ENCODE peak calls at places on chromosomes 4 and X, in seven cellular contexts. P, J, G, S, Z, F and B are unnamed samples.

GRCh38 chr4:40557741-40558140 is 71.9 kb downstream of the RBM47 start:
- DNase-seq in J (no peak), G (no peak), F (no peak), P (no peak), S (no peak), Z (no peak), B (no peak)

GRCh38 chrX:43627669-43628068 is 28.4 kb upstream of the MAOA start:
- DNase-seq in J (no peak), P (no peak), F (no peak), G (no peak), Z (no peak), S (no peak), B (no peak)

GRCh38 chr4:2930821-2931764 is 32.1 kb downstream of the NOP14 start:
- DNase-seq in F (no peak), Z (no peak), G (peak), P (no peak), S (peak), J (peak), B (no peak)

GRCh38 chr4:186700746-186701145 is 22.9 kb downstream of the FAT1 start:
- DNase-seq in G (no peak), Z (no peak), P (peak), J (no peak), F (no peak), S (no peak), B (no peak)

GRCh38 chr4:34615315-34615714 is 1629.0 kb downstream of the ARAP2 start:
- DNase-seq in F (no peak), P (no peak), G (no peak), J (no peak), S (peak), Z (no peak), B (no peak)

GRCh38 chr4:80268081-80268823 is 1.8 kb downstream of the FGF5 start:
- DNase-seq in J (no peak), P (no peak), Z (no peak), S (no peak), G (no peak), F (no peak), B (no peak)

GRCh38 chr4:37722000-37722638 is 35.9 kb upstream of the RELL1 start:
- DNase-seq in F (no peak), G (no peak), P (no peak), S (no peak), J (no peak), Z (no peak), B (no peak)

GRCh38 chrX:134936542-134936941 is 54.2 kb upstream of the SMIM10 start:
- DNase-seq in P (peak), J (no peak), F (no peak), S (no peak), Z (no peak), G (no peak), B (no peak)

GRCh38 chrX:153662266-153662665 is 11.3 kb downstream of the PNCK start:
- DNase-seq in P (no peak), Z (peak), G (peak), S (peak), J (peak), F (no peak), B (no peak)

GRCh38 chrX:39416547-39417262 is 615.4 kb downstream of the MID1IP1 start:
- DNase-seq in P (no peak), F (no peak), S (no peak), G (no peak), J (no peak), Z (no peak), B (no peak)

GRCh38 chr4:37243061-37243460 is 1.5 kb upstream of the NWD2 start:
- DNase-seq in S (no peak), F (no peak), P (no peak), G (no peak), Z (no peak), J (peak), B (no peak)

GRCh38 chr4:136651278-136651667 is 881.0 kb downstream of the PCDH18 start:
- DNase-seq in P (no peak), S (no peak), F (no peak), Z (no peak), G (no peak), J (no peak), B (no peak)

GRCh38 chrX:33207056-33207455 is 4.3 kb downstream of the DMD start:
- DNase-seq in S (no peak), J (no peak), G (no peak), F (no peak), Z (no peak), P (no peak), B (no peak)

GRCh38 chr4:61162116-61162515 is 38.0 kb upstream of the ADGRL3 start:
- DNase-seq in P (no peak), Z (no peak), G (no peak), S (no peak), F (no peak), J (no peak), B (no peak)

GRCh38 chrX:77014655-77015377 is 432.4 kb upstream of the FGF16 start:
- DNase-seq in Z (peak), G (no peak), S (no peak), J (no peak), F (no peak), P (peak), B (no peak)

GRCh38 chr4:183571350-183572076 is 66.7 kb downstream of the ING2 start:
- DNase-seq in S (peak), Z (no peak), G (peak), J (peak), P (no peak), F (no peak), B (no peak)

GRCh38 chrX:40169193-40170086 is 71.7 kb upstream of the BCOR start:
- DNase-seq in Z (peak), F (no peak), P (peak), J (peak), G (peak), S (peak), B (no peak)

GRCh38 chrX:110210417-110211139 is 107.3 kb downstream of the AMMECR1 start:
- DNase-seq in Z (no peak), G (no peak), P (peak), F (peak), J (no peak), S (no peak), B (peak)

GRCh38 chrX:103254171-103254824 is 657 bp downstream of the TCEAL8 start:
- DNase-seq in G (peak), S (peak), Z (peak), F (no peak), J (peak), P (no peak), B (no peak)

GRCh38 chr4:87657525-87657924 is 7.4 kb downstream of the DMP1 start:
- DNase-seq in P (peak), F (peak), G (no peak), J (no peak), Z (peak), S (no peak), B (no peak)

GRCh38 chrX:43745938-43746721 is 90.0 kb downstream of the MAOA start:
- DNase-seq in S (no peak), J (no peak), Z (no peak), F (no peak), G (no peak), P (no peak), B (no peak)

GRCh38 chr4:120443111-120443510 is 376.5 kb upstream of the MAD2L1 start:
- DNase-seq in P (no peak), J (no peak), G (no peak), S (no peak), Z (no peak), F (no peak), B (no peak)

GRCh38 chrX:151852294-151852693 is 60.4 kb upstream of the MAGEA4 start:
- DNase-seq in P (no peak), J (peak), Z (no peak), S (no peak), F (no peak), G (no peak), B (no peak)
- TF ChIP-seq CTCF in P (no peak), J (no peak), Z (peak), S (no peak), F (no peak), G (no peak), B (no peak)

DNA sequence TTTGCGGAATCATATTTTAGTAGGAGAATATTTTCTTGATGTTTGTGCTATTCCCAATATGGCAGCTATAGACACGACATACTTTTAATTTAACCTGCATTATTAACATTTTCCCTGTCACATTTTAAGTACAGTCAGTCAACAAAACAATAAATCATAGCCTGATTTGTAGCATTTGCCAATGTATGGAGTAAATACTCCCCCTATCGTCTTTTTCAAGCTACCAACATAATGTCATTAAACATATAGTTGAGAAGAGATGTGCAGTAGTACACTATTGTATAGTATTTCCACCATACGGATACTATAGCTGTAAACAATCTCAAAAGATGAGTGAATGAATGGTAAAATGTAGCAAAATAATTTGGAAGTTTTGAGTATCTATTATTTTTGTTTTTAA is 303.7 kb upstream of the MAGEB2 start:
- DNase-seq in J (no peak), F (no peak), Z (peak), G (no peak), S (no peak), P (no peak), B (no peak)
- TF ChIP-seq CTCF in J (no peak), F (no peak), Z (peak), G (no peak), S (no peak), P (no peak), B (peak)

DNA sequence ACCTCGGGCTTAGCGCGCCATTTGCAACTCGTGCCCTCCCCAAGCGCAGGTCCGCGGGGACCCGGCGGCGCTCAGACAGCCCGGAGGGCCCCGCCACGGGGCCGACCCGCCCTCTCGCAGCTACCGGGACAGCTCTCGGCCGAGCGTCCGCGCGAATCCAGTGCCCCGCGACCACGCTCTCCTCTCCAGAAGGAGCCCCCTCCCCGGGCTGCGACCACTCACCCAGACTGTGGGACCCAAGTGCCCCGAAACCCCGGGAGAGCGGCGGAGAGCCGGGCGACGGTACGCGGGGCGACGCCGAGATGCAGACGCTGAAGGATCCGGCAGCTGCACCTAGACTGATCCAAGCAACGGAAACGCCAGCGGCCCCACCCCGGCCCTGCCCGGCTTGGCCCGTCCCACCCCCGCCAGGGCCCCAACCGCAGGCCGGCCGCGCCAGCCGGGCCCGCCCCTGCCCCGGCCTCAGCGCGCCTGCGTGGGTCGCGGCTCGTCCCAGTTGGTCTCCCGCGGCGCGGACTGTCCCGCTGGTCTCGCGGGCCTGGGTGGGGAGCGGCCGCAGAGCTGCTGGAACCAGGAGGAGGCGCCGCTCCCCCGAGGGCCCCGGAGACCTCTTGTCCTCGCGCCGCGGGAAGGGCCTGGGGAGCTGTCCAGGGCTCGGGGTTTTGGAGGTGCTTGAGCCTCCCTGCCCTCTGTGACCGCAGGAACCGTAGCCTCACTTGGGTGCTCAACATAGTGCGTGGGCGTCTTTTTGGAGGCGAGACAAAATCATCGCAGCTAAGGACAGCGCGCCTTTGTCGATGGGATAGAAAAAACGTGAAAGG is at the start of gene ANXA5:
- DNase-seq in F (no peak), P (peak), S (peak), Z (peak), G (peak), J (peak), B (peak)
- TF ChIP-seq CTCF in F (no peak), P (no peak), S (peak), Z (peak), G (peak), J (no peak), B (peak)

GRCh38 chr4:98113005-98113404 is 30.3 kb downstream of the STPG2 start:
- DNase-seq in P (peak), G (no peak), Z (peak), J (no peak), F (no peak), S (no peak), B (no peak)
- TF ChIP-seq CTCF in P (peak), G (peak), Z (peak), J (no peak), F (peak), S (no peak), B (peak)

GRCh38 chr4:165686756-165687155 is 186.3 kb upstream of the TLL1 start:
- DNase-seq in G (no peak), Z (no peak), J (no peak), F (no peak), P (no peak), S (no peak), B (no peak)

GRCh38 chr4:165684177-165684870 is 188.7 kb upstream of the TLL1 start:
- DNase-seq in G (no peak), F (no peak), S (no peak), J (no peak), Z (no peak), P (peak), B (peak)

GRCh38 chr4:165680821-165681220 is 192.2 kb upstream of the TLL1 start:
- DNase-seq in Z (no peak), J (no peak), P (no peak), S (no peak), F (no peak), G (no peak), B (no peak)

GRCh38 chr4:165678236-165678960 is 194.6 kb upstream of the TLL1 start:
- DNase-seq in G (no peak), P (no peak), Z (no peak), F (no peak), S (no peak), J (no peak), B (no peak)

GRCh38 chr4:165682621-165683020 is 190.4 kb upstream of the TLL1 start:
- DNase-seq in Z (no peak), S (no peak), F (no peak), G (no peak), P (no peak), J (no peak), B (no peak)
- TF ChIP-seq CTCF in Z (no peak), S (no peak), F (no peak), G (no peak), P (no peak), J (no peak), B (no peak)

DNA sequence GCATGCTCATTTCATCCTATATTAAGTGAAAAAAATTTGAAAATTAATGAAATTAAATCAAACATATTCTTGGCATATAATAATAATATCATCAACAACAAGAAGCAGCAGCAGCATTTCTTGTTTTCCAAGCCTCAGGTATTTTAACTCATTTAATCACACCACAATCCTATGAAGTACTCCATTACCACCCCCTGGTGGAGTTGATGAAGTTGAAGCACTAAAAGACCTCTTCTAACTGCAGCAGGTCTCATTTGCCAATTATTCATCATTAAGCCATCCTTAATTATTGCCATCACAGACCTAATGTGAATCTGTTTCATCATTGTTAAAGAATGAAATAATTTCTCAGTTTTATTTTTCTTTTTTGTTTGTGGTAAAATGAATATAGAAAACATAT is 801.4 kb upstream of the GRID2 start:
- DNase-seq in G (no peak), Z (no peak), J (no peak), P (no peak), F (no peak), S (no peak), B (no peak)
- TF ChIP-seq CTCF in G (no peak), Z (no peak), J (no peak), P (peak), F (peak), S (no peak), B (no peak)

GRCh38 chr4:152831416-152831815 is 51.7 kb downstream of the ARFIP1 start:
- DNase-seq in F (no peak), Z (no peak), S (no peak), G (no peak), P (no peak), J (no peak), B (no peak)
- TF ChIP-seq CTCF in F (no peak), Z (no peak), S (no peak), G (no peak), P (no peak), J (no peak), B (no peak)